ENCODE peak calls at places on chromosomes 1 and 21, in eight cellular contexts. B is IMR-90, D is fibroblast of lung, U is PC-3, M is MM.1S, I is H9, N is PC-9, P is mammary epithelial cell. G is an unnamed sample.

GRCh38 chr1:115475252-115475651 is 137.2 kb upstream of the NGF start:
- DNase-seq in B (no peak), D (no peak), U (no peak), M (no peak), I (peak), N (no peak), P (no peak), G (no peak)

GRCh38 chr1:208233546-208233945 is 10.6 kb downstream of the PLXNA2 start:
- DNase-seq in B (no peak), D (no peak), U (no peak), M (no peak), I (peak), N (no peak), P (no peak), G (no peak)

GRCh38 chr1:1253972-1254666 is 7.6 kb upstream of the C1QTNF12 start:
- DNase-seq in B (no peak), D (no peak), U (no peak), M (no peak), I (no peak), N (no peak), P (no peak), G (no peak)

GRCh38 chr1:168454211-168454815 is 89.5 kb downstream of the XCL2 start:
- DNase-seq in B (peak), D (peak), U (peak), M (no peak), I (no peak), N (no peak), P (peak), G (no peak)

GRCh38 chr21:45039309-45040113 is 34.9 kb upstream of the ADARB1 start:
- DNase-seq in B (no peak), D (no peak), U (no peak), M (no peak), I (no peak), N (no peak), P (no peak), G (no peak)

GRCh38 chr1:93599479-93599878 is 82.2 kb downstream of the BCAR3 start:
- DNase-seq in B (no peak), D (no peak), U (no peak), M (no peak), I (no peak), N (no peak), P (no peak), G (no peak)

GRCh38 chr21:34932233-34932632 is 116.9 kb downstream of the RUNX1 start:
- DNase-seq in B (no peak), D (no peak), U (no peak), M (no peak), I (no peak), N (no peak), P (no peak), G (no peak)

GRCh38 chr1:170146861-170147260 is 1.1 kb downstream of the NTMT2 start:
- DNase-seq in B (no peak), D (peak), U (no peak), M (no peak), I (no peak), N (no peak), P (no peak), G (no peak)

GRCh38 chr1:47870946-47871750 is 126.0 kb downstream of the TRABD2B start:
- DNase-seq in B (no peak), D (no peak), U (peak), M (no peak), I (no peak), N (no peak), P (no peak), G (no peak)

GRCh38 chr1:66253330-66253921 is 280.5 kb upstream of the SGIP1 start:
- DNase-seq in B (peak), D (peak), U (peak), M (peak), I (no peak), N (no peak), P (peak), G (no peak)

GRCh38 chr1:58839871-58840835 is 56.3 kb upstream of the JUN start:
- DNase-seq in B (peak), D (peak), U (no peak), M (no peak), I (no peak), N (no peak), P (peak), G (no peak)

GRCh38 chr1:223226271-223226670 is 83.2 kb upstream of the TLR5 start:
- DNase-seq in B (no peak), D (no peak), U (no peak), M (no peak), I (peak), N (no peak), P (no peak), G (no peak)

GRCh38 chr1:98467122-98467521 is 194.4 kb upstream of the SNX7 start:
- DNase-seq in B (no peak), D (no peak), U (no peak), M (no peak), I (no peak), N (no peak), P (no peak), G (no peak)

GRCh38 chr1:193569696-193570269 is 383.4 kb upstream of the B3GALT2 start:
- DNase-seq in B (peak), D (peak), U (no peak), M (peak), I (no peak), N (no peak), P (peak), G (peak)

GRCh38 chr1:21647431-21648373 is 21.5 kb downstream of the RAP1GAP start:
- DNase-seq in B (peak), D (peak), U (peak), M (peak), I (peak), N (peak), P (peak), G (no peak)

GRCh38 chr1:171801395-171801990 is 20.0 kb downstream of the METTL13 start:
- DNase-seq in B (peak), D (peak), U (peak), M (peak), I (peak), N (no peak), P (peak), G (no peak)

GRCh38 chr21:34065015-34065414 is 8.4 kb upstream of the MRPS6 start:
- DNase-seq in B (no peak), D (peak), U (no peak), M (no peak), I (no peak), N (no peak), P (no peak), G (no peak)

GRCh38 chr1:20355828-20356735 is 65.4 kb downstream of the VWA5B1 start:
- DNase-seq in B (no peak), D (no peak), U (peak), M (no peak), I (no peak), N (peak), P (peak), G (peak)

GRCh38 chr21:40577285-40578043 is 269.5 kb downstream of the DSCAM start:
- DNase-seq in B (no peak), D (no peak), U (no peak), M (no peak), I (no peak), N (no peak), P (no peak), G (no peak)

GRCh38 chr1:165408518-165408917 is 36.4 kb downstream of the RXRG start:
- DNase-seq in B (peak), D (peak), U (peak), M (peak), I (peak), N (no peak), P (peak), G (no peak)

GRCh38 chr1:89484097-89485038 is 40.3 kb upstream of the LRRC8B start:
- DNase-seq in B (no peak), D (no peak), U (no peak), M (no peak), I (no peak), N (no peak), P (no peak), G (no peak)

GRCh38 chr21:45828580-45829565 is 152.7 kb upstream of the COL6A1 start:
- DNase-seq in B (no peak), D (no peak), U (no peak), M (no peak), I (peak), N (no peak), P (no peak), G (no peak)

GRCh38 chr1:209823143-209824041 is 4.4 kb upstream of the UTP25 start:
- DNase-seq in B (peak), D (peak), U (peak), M (peak), I (no peak), N (no peak), P (peak), G (no peak)

GRCh38 chr1:88296227-88297010 is 387.7 kb upstream of the PKN2 start:
- DNase-seq in B (no peak), D (no peak), U (no peak), M (no peak), I (no peak), N (no peak), P (no peak), G (no peak)

GRCh38 chr21:14968029-14968428 is 96.8 kb downstream of the NRIP1 start:
- DNase-seq in B (no peak), D (peak), U (peak), M (no peak), I (no peak), N (peak), P (peak), G (no peak)

GRCh38 chr1:96598416-96599168 is 123.0 kb upstream of the PTBP2 start:
- DNase-seq in B (peak), D (peak), U (no peak), M (no peak), I (no peak), N (no peak), P (no peak), G (no peak)

GRCh38 chr1:231929311-231929710 is 302.7 kb downstream of the DISC1 start:
- DNase-seq in B (peak), D (peak), U (no peak), M (no peak), I (no peak), N (no peak), P (peak), G (peak)

GRCh38 chr1:155092131-155092530 is 13.5 kb downstream of the EFNA3 start:
- DNase-seq in B (no peak), D (no peak), U (no peak), M (no peak), I (no peak), N (no peak), P (no peak), G (no peak)

GRCh38 chr1:21622466-21623315 is 46.5 kb downstream of the RAP1GAP start:
- DNase-seq in B (no peak), D (no peak), U (peak), M (peak), I (peak), N (peak), P (peak), G (no peak)

GRCh38 chr1:5836776-5837440 is 155.3 kb downstream of the NPHP4 start:
- DNase-seq in B (no peak), D (no peak), U (no peak), M (no peak), I (peak), N (no peak), P (no peak), G (no peak)

GRCh38 chr1:102902045-102902444 is 206.3 kb downstream of the COL11A1 start:
- DNase-seq in B (peak), D (peak), U (no peak), M (no peak), I (no peak), N (no peak), P (no peak), G (no peak)

GRCh38 chr1:156498447-156499193 is 2.0 kb downstream of the MEF2D start:
- DNase-seq in B (peak), D (peak), U (peak), M (no peak), I (no peak), N (peak), P (peak), G (no peak)

GRCh38 chr1:9573723-9574122 is 15.0 kb upstream of the TMEM201 start:
- DNase-seq in B (peak), D (no peak), U (peak), M (peak), I (no peak), N (no peak), P (no peak), G (no peak)
- TF ChIP-seq CTCF in B (peak), D (peak), U (peak), M (peak), I (peak), N (peak), P (no peak), G (no peak)

DNA sequence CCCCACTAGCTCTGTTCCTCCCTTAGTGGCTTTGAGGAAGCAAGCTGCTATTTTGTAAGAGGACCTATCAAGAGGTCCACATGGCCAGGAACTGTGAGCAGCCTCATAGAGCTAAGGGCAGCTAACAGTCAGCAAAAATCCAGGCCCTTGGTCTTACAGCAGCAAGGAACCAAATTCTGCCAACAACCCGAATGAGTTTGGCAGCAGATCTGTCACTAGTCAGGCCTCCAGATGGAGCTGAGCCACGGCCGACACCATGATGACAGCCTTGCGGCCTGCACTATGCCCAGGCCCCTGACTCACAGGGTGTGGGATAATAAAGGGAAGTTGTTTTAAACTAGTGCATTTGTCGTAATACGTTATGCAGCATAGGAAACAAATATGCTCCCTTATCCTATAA is 28.0 kb upstream of the H3-3A start:
- DNase-seq in B (peak), D (peak), U (peak), M (no peak), I (no peak), N (no peak), P (peak), G (no peak)
- H2AFZ ChIP-seq in B (peak), D (no peak), U (peak), M (no peak), I (no peak), N (no peak), P (peak), G (peak)

DNA sequence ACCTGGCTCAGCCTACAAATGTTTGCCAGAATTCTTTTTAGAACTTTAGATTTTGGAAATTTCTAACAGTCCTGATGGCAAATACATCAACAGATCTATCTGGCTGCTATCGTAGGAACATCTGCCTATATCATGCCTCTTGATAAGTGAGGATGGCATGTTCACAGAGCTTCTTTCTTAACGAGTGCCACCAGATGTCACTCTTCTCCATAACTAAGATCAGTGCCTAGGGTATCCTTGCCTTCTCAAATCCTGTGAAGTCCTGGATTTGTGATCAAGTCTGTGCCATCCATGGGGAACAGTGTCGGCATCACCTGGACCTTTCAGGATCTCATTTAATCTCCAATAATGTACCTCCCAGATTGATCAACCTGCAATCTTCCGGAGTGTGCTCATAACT is 36.5 kb upstream of the CD5L start:
- DNase-seq in B (peak), D (peak), U (peak), M (peak), I (peak), N (no peak), P (peak), G (no peak)
- TF ChIP-seq CTCF in B (peak), D (peak), U (peak), M (peak), I (peak), N (peak), P (peak), G (peak)

GRCh38 chr1:211638246-211638645 is 37.2 kb downstream of the NEK2 start:
- DNase-seq in B (no peak), D (no peak), U (no peak), M (no peak), I (no peak), N (no peak), P (no peak), G (no peak)
- H2AFZ ChIP-seq in B (no peak), D (no peak), U (no peak), M (no peak), I (no peak), N (no peak), P (no peak), G (no peak)

GRCh38 chr1:15975358-15975804 is 520 bp downstream of the ZBTB17 start:
- DNase-seq in B (peak), D (peak), U (peak), M (peak), I (peak), N (peak), P (peak), G (no peak)
- TF ChIP-seq CTCF in B (peak), D (no peak), U (no peak), M (no peak), I (peak), N (no peak), P (no peak), G (no peak)

GRCh38 chr1:24481843-24482610 is 20.6 kb upstream of the RCAN3 start:
- DNase-seq in B (no peak), D (no peak), U (no peak), M (no peak), I (no peak), N (no peak), P (no peak), G (no peak)
- H2AFZ ChIP-seq in B (peak), D (no peak), U (no peak), M (peak), I (no peak), N (no peak), P (no peak), G (no peak)

GRCh38 chr1:2802421-2802961 is 998 bp upstream of the TTC34 start:
- DNase-seq in B (no peak), D (no peak), U (no peak), M (no peak), I (no peak), N (no peak), P (no peak), G (no peak)

GRCh38 chr1:2803086-2803930 is 1.8 kb upstream of the TTC34 start:
- DNase-seq in B (no peak), D (no peak), U (no peak), M (no peak), I (no peak), N (no peak), P (no peak), G (no peak)

GRCh38 chr1:2801046-2801445 is 447 bp downstream of the TTC34 start:
- DNase-seq in B (no peak), D (no peak), U (no peak), M (no peak), I (no peak), N (no peak), P (no peak), G (no peak)

GRCh38 chr1:2800664-2801045 is 838 bp downstream of the TTC34 start:
- DNase-seq in B (no peak), D (no peak), U (no peak), M (no peak), I (no peak), N (no peak), P (no peak), G (no peak)

GRCh38 chr1:2801535-2802291 is at the start of gene TTC34:
- DNase-seq in B (no peak), D (no peak), U (peak), M (no peak), I (no peak), N (peak), P (no peak), G (no peak)
- TF ChIP-seq CTCF in B (no peak), D (no peak), U (peak), M (peak), I (no peak), N (peak), P (no peak), G (peak)

GRCh38 chr1:84363622-84364021 is 34.7 kb upstream of the DNASE2B start:
- DNase-seq in B (no peak), D (no peak), U (no peak), M (no peak), I (no peak), N (no peak), P (no peak), G (no peak)

GRCh38 chr1:84365225-84366221 is 32.8 kb upstream of the DNASE2B start:
- DNase-seq in B (peak), D (peak), U (peak), M (no peak), I (no peak), N (peak), P (peak), G (peak)

GRCh38 chr1:84367219-84367618 is 31.1 kb upstream of the DNASE2B start:
- DNase-seq in B (no peak), D (no peak), U (no peak), M (no peak), I (no peak), N (no peak), P (no peak), G (no peak)

GRCh38 chr1:84368441-84368840 is 29.8 kb upstream of the DNASE2B start:
- DNase-seq in B (no peak), D (no peak), U (no peak), M (no peak), I (no peak), N (no peak), P (no peak), G (no peak)

DNA sequence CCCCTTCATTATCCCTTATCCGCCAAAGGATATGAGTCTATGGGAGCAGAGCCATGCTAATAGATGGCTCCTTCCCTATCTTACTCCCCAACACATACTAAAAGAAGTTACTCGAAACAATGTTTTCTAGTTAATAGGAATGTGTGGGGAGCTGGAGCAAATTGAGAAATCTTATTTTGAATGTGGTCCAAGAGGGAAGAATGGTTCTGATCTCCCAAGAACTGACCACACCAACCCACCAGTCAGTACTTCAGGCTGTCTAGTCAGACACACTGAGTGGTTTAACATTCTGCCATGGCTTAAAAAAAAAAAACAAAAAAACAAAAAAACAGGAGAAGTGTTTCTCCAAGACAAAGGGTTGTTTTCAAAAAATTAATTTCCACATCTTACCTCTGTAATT is 31.5 kb upstream of the DNASE2B start:
- DNase-seq in B (peak), D (peak), U (no peak), M (no peak), I (no peak), N (no peak), P (no peak), G (no peak)
- H2AFZ ChIP-seq in B (no peak), D (no peak), U (no peak), M (no peak), I (no peak), N (no peak), P (no peak), G (no peak)

G was measured in keratinocyte.